ENCODE peak calls at places on chromosomes 4 and X, in nine cellular contexts. S, E, A, P, O, D, B, I and R are unnamed samples.
A peak's percentile ranks its signal among the peaks of the same experiment; 100 is the strongest.

GRCh38 chr4:170776983-170777382 is 687.2 kb upstream of the AADAT start:
- DNase-seq in S (no peak), E (no peak), A (no peak), P (peak; percentile 71), O (no peak), D (no peak), B (no peak), I (peak; percentile 28), R (no peak)

GRCh38 chr4:4320951-4321714 is 31.1 kb downstream of the ZBTB49 start:
- DNase-seq in S (no peak), E (no peak), A (no peak), P (no peak), O (no peak), D (no peak), B (no peak), I (no peak), R (no peak)

GRCh38 chrX:149950681-149951080 is 12.4 kb upstream of the EOLA2 start:
- DNase-seq in S (no peak), E (no peak), A (peak; percentile 43), P (peak; percentile 46), O (no peak), D (peak; percentile 21), B (peak; percentile 21), I (no peak), R (no peak)

GRCh38 chrX:150421816-150422215 is 58.7 kb downstream of the MAMLD1 start:
- DNase-seq in S (peak; percentile 67), E (no peak), A (peak; percentile 16), P (no peak), O (no peak), D (no peak), B (no peak), I (no peak), R (peak; percentile 28)

GRCh38 chr4:7761720-7762119 is 177.9 kb downstream of the AFAP1 start:
- DNase-seq in S (peak; percentile 89), E (peak; percentile 38), A (peak; percentile 87), P (peak; percentile 28), O (peak; percentile 41), D (peak; percentile 72), B (peak; percentile 89), I (peak; percentile 71), R (peak; percentile 52)

GRCh38 chr4:98996056-98996941 is 778 bp downstream of the METAP1 start:
- DNase-seq in S (peak; percentile 23), E (no peak), A (peak; percentile 34), P (peak; percentile 79), O (peak; percentile 6), D (peak; percentile 46), B (peak; percentile 41), I (no peak), R (no peak)

GRCh38 chr4:112118742-112119357 is 26.4 kb upstream of the FAM241A start:
- DNase-seq in S (no peak), E (no peak), A (no peak), P (no peak), O (no peak), D (no peak), B (no peak), I (no peak), R (no peak)

GRCh38 chr4:89995006-89995405 is 100.4 kb downstream of the MMRN1 start:
- DNase-seq in S (no peak), E (no peak), A (no peak), P (no peak), O (no peak), D (no peak), B (no peak), I (no peak), R (no peak)

GRCh38 chr4:56570041-56570440 is 64.5 kb downstream of the ARL9 start:
- DNase-seq in S (no peak), E (no peak), A (no peak), P (no peak), O (no peak), D (no peak), B (no peak), I (no peak), R (no peak)

GRCh38 chr4:173463816-173464215 is 64.9 kb upstream of the SCRG1 start:
- DNase-seq in S (no peak), E (no peak), A (no peak), P (no peak), O (no peak), D (no peak), B (no peak), I (no peak), R (no peak)

GRCh38 chrX:22652596-22652995 is 347.2 kb upstream of the DDX53 start:
- DNase-seq in S (no peak), E (no peak), A (peak; percentile 36), P (peak; percentile 64), O (no peak), D (no peak), B (peak; percentile 6), I (no peak), R (peak; percentile 22)

GRCh38 chr4:109946120-109946519 is 33.4 kb downstream of the EGF start:
- DNase-seq in S (no peak), E (no peak), A (no peak), P (no peak), O (no peak), D (no peak), B (no peak), I (no peak), R (no peak)

GRCh38 chr4:138789796-138790195 is 225.8 kb upstream of the NOCT start:
- DNase-seq in S (no peak), E (no peak), A (no peak), P (no peak), O (no peak), D (no peak), B (no peak), I (no peak), R (no peak)